ENCODE peak calls at places on chromosomes 2 and 18, in four cellular contexts. A is astrocyte of the cerebellum, Y is WERI-Rb-1, V is Calu3. R is an unnamed sample.

GRCh38 chr2:123870877-123871276 is 154.2 kb upstream of the CNTNAP5 start:
- DNase-seq in A (no peak), Y (no peak), V (no peak), R (no peak)

GRCh38 chr2:118856330-118856977 is 9.0 kb upstream of the EN1 start:
- DNase-seq in A (no peak), Y (no peak), V (no peak), R (no peak)

GRCh38 chr2:207871506-207871905 is 101.8 kb upstream of the FZD5 start:
- DNase-seq in A (no peak), Y (no peak), V (no peak), R (no peak)

GRCh38 chr2:16254356-16254965 is 314.1 kb downstream of the MYCN start:
- DNase-seq in A (no peak), Y (no peak), V (no peak), R (no peak)

GRCh38 chr2:9260411-9261037 is 53.9 kb downstream of the ASAP2 start:
- DNase-seq in A (no peak), Y (no peak), V (no peak), R (no peak)

GRCh38 chr2:144162652-144163051 is 357.3 kb downstream of the ZEB2 start:
- DNase-seq in A (no peak), Y (peak; percentile 44), V (peak; percentile 53), R (peak; percentile 19)

GRCh38 chr2:20933692-20934091 is 110.2 kb downstream of the APOB start:
- DNase-seq in A (no peak), Y (no peak), V (no peak), R (no peak)

GRCh38 chr2:173151671-173152398 is 76.2 kb downstream of the MAP3K20 start:
- DNase-seq in A (no peak), Y (no peak), V (no peak), R (no peak)

GRCh38 chr2:218920504-218920903 is 39.0 kb upstream of the CDK5R2 start:
- DNase-seq in A (no peak), Y (no peak), V (no peak), R (no peak)

GRCh38 chr2:111042772-111043771 is 77.6 kb upstream of the BCL2L11 start:
- DNase-seq in A (no peak), Y (no peak), V (no peak), R (no peak)

GRCh38 chr18:57171026-57171425 is 24.1 kb downstream of the BOD1L2 start:
- DNase-seq in A (no peak), Y (no peak), V (no peak), R (no peak)

GRCh38 chr18:55340998-55341397 is 247.0 kb downstream of the TCF4 start:
- DNase-seq in A (no peak), Y (no peak), V (no peak), R (no peak)

GRCh38 chr2:65320042-65320711 is 92.5 kb downstream of the ACTR2 start:
- DNase-seq in A (peak; percentile 62), Y (no peak), V (peak; percentile 53), R (no peak)

GRCh38 chr2:71990826-71991225 is 156.8 kb downstream of the CYP26B1 start:
- DNase-seq in A (no peak), Y (no peak), V (no peak), R (no peak)

GRCh38 chr2:71991397-71991796 is 156.3 kb downstream of the CYP26B1 start:
- DNase-seq in A (no peak), Y (no peak), V (no peak), R (no peak)

GRCh38 chr2:71997843-71998242 is 149.8 kb downstream of the CYP26B1 start:
- DNase-seq in A (no peak), Y (no peak), V (no peak), R (no peak)

GRCh38 chr2:71992036-71992435 is 155.6 kb downstream of the CYP26B1 start:
- DNase-seq in A (no peak), Y (no peak), V (no peak), R (no peak)

GRCh38 chr2:71995067-71995665 is 152.5 kb downstream of the CYP26B1 start:
- DNase-seq in A (no peak), Y (no peak), V (no peak), R (no peak)
- TF ChIP-seq CTCF in A (peak; percentile 30), Y (peak; percentile 34), V (no peak), R (no peak)

GRCh38 chr2:201618744-201619654 is 24.3 kb downstream of the TMEM237 start:
- DNase-seq in A (no peak), Y (no peak), V (no peak), R (peak; percentile 56)
- TF ChIP-seq CTCF in A (peak; percentile 9), Y (no peak), V (no peak), R (no peak)

GRCh38 chr2:898319-898718 is 52.3 kb upstream of the SNTG2 start:
- DNase-seq in A (no peak), Y (peak; percentile 52), V (no peak), R (no peak)
- TF ChIP-seq CTCF in A (peak; percentile 7), Y (peak; percentile 83), V (no peak), R (no peak)

DNA sequence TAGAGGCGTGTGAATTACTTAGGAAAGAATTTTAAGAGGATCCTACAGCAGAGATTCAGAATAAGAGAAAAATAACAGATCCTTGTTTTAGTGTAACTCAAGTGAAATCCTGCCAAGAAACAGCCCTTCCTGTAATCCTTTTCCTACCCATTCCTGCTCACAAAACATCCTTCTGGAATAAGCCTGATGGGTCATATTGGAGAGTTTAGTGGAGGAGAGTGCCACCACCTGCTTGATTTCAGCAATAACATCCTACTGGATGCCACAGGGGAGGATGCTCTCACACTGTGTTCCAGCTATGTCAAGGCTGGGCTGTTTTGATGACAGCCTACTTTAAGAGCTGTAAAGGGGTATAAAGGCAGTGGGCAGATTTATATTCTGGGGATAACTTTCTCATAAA is 54.8 kb upstream of the CCDC178 start:
- DNase-seq in A (peak; percentile 58), Y (peak; percentile 46), V (peak; percentile 28), R (no peak)
- TF ChIP-seq CTCF in A (peak; percentile 81), Y (peak; percentile 79), V (peak; percentile 26), R (no peak)

GRCh38 chr2:108182489-108182888 is 57.3 kb upstream of the SULT1C3 start:
- DNase-seq in A (no peak), Y (peak; percentile 17), V (peak; percentile 68), R (peak; percentile 25)
- TF ChIP-seq CTCF in A (peak; percentile 9), Y (peak; percentile 56), V (peak; percentile 36), R (no peak)